ENCODE peak calls at places on chromosomes 7 and 10, in six cellular contexts. N is GM12892, U is HepG2, S is GM12878, V is K562, R is H1. Z is an unnamed sample.

GRCh38 chr7:158094671-158095256 is 492.9 kb downstream of the PTPRN2 start:
- DNase-seq in N (no peak), U (no peak), S (no peak), V (no peak), R (no peak), Z (no peak)

GRCh38 chr10:123997486-123998196 is 95.8 kb downstream of the CHST15 start:
- DNase-seq in N (no peak), U (peak), S (peak), V (no peak), R (no peak), Z (peak)

GRCh38 chr7:82957521-82957920 is 205.2 kb downstream of the PCLO start:
- DNase-seq in N (no peak), U (no peak), S (no peak), V (no peak), R (no peak), Z (no peak)

GRCh38 chr7:152924238-152924637 is 164.7 kb downstream of the ACTR3B start:
- DNase-seq in N (no peak), U (no peak), S (no peak), V (no peak), R (no peak), Z (no peak)

GRCh38 chr10:109863775-109864174 is 59.5 kb downstream of the XPNPEP1 start:
- DNase-seq in N (no peak), U (no peak), S (no peak), V (no peak), R (no peak), Z (no peak)

GRCh38 chr10:3237530-3237929 is 64.9 kb upstream of the PITRM1 start:
- DNase-seq in N (no peak), U (no peak), S (no peak), V (no peak), R (no peak), Z (no peak)

GRCh38 chr7:149790146-149790548 is 16.8 kb upstream of the ZNF467 start:
- DNase-seq in N (no peak), U (no peak), S (no peak), V (peak), R (no peak), Z (peak)

GRCh38 chr7:126570845-126571244 is 681.9 kb downstream of the GRM8 start:
- DNase-seq in N (no peak), U (no peak), S (no peak), V (no peak), R (no peak), Z (no peak)

GRCh38 chr10:73920084-73920483 is 9.2 kb downstream of the PLAU start:
- DNase-seq in N (peak), U (no peak), S (no peak), V (no peak), R (no peak), Z (no peak)

GRCh38 chr10:81081887-81082620 is 544.4 kb downstream of the SH2D4B start:
- DNase-seq in N (no peak), U (no peak), S (no peak), V (no peak), R (no peak), Z (no peak)

GRCh38 chr10:76033457-76034196 is 602.2 kb downstream of the LRMDA start:
- DNase-seq in N (no peak), U (peak), S (peak), V (no peak), R (no peak), Z (no peak)

GRCh38 chr7:154212861-154213260 is 160.7 kb downstream of the DPP6 start:
- DNase-seq in N (no peak), U (no peak), S (no peak), V (no peak), R (no peak), Z (no peak)

GRCh38 chr7:16422917-16423316 is 1.6 kb upstream of the CRPPA start:
- DNase-seq in N (no peak), U (no peak), S (no peak), V (peak), R (no peak), Z (no peak)

GRCh38 chr10:118447478-118447877 is 105.4 kb upstream of the FAM204A start:
- DNase-seq in N (no peak), U (no peak), S (no peak), V (no peak), R (no peak), Z (no peak)

GRCh38 chr7:36633377-36633776 is 90.9 kb downstream of the AOAH start:
- DNase-seq in N (no peak), U (no peak), S (no peak), V (no peak), R (peak), Z (no peak)

GRCh38 chr7:47314728-47315601 is 266.9 kb downstream of the TNS3 start:
- DNase-seq in N (no peak), U (no peak), S (no peak), V (no peak), R (no peak), Z (no peak)

GRCh38 chr10:32943395-32943794 is 14.6 kb downstream of the ITGB1 start:
- DNase-seq in N (no peak), U (no peak), S (no peak), V (no peak), R (no peak), Z (peak)

GRCh38 chr10:66940950-66941349 is 15.1 kb downstream of the LRRTM3 start:
- DNase-seq in N (no peak), U (no peak), S (no peak), V (no peak), R (no peak), Z (no peak)

GRCh38 chr7:80273327-80273726 is 138.7 kb downstream of the GNAI1 start:
- DNase-seq in N (no peak), U (no peak), S (no peak), V (no peak), R (no peak), Z (no peak)

GRCh38 chr7:87599336-87599735 is 1.3 kb downstream of the ABCB1 start:
- DNase-seq in N (peak), U (peak), S (peak), V (no peak), R (no peak), Z (peak)

GRCh38 chr7:32223071-32223650 is 153.0 kb upstream of the PDE1C start:
- DNase-seq in N (no peak), U (no peak), S (no peak), V (no peak), R (no peak), Z (no peak)

GRCh38 chr10:98917828-98918227 is 317.8 kb downstream of the HPSE2 start:
- DNase-seq in N (no peak), U (no peak), S (no peak), V (no peak), R (no peak), Z (no peak)

GRCh38 chr10:73965890-73966768 is 31.8 kb upstream of the VCL start:
- DNase-seq in N (no peak), U (peak), S (no peak), V (no peak), R (peak), Z (no peak)

GRCh38 chr10:71513896-71514295 is 117.2 kb downstream of the CDH23 start:
- DNase-seq in N (no peak), U (no peak), S (no peak), V (no peak), R (no peak), Z (no peak)

GRCh38 chr10:104403625-104404024 is 50.0 kb downstream of the CFAP58 start:
- DNase-seq in N (no peak), U (no peak), S (no peak), V (no peak), R (no peak), Z (no peak)

GRCh38 chr7:104902183-104902582 is 111.8 kb upstream of the KMT2E start:
- DNase-seq in N (no peak), U (no peak), S (no peak), V (no peak), R (no peak), Z (no peak)

GRCh38 chr7:80453699-80454340 is 58.0 kb downstream of the GNAT3 start:
- DNase-seq in N (no peak), U (peak), S (no peak), V (no peak), R (no peak), Z (no peak)

DNA sequence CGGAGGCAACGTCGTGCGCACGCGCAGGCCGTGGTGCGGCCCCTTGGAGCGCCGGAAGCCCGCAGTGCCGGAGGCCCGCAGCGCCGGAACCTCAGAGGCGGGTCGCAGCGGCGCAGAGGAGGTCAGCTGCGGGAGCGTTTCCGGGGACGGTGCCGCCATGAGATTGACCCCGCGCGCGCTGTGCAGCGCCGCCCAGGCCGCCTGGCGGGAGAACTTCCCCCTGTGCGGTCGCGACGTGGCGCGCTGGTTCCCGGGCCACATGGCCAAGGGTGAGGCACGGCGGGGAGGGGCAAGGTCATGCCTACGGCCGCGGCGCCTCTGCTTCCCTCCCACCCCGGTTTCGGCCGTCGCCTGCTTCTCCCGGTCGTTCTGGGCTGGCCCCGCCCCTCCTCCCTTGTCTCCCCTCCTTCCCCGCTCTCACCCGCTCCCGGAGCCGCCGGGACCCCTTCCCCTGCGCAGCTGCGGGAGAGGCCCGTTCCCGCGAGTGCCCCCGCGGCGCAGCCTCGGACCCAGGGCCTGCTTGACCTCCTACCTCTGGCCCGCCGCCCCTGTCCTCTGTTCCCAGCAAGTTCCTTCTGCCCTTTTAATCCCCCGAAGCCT is at the start of gene MTG1:
- DNase-seq in N (peak), U (peak), S (peak), V (peak), R (peak), Z (peak)
- TF ChIP-seq POLR2A in N (peak), U (peak), S (peak), V (peak), R (peak), Z (peak)

GRCh38 chr7:95394370-95394769 is 1.8 kb downstream of the PON3 start:
- DNase-seq in N (no peak), U (no peak), S (no peak), V (no peak), R (no peak), Z (no peak)

GRCh38 chr7:95397381-95397780 is 1.2 kb upstream of the PON3 start:
- DNase-seq in N (no peak), U (no peak), S (no peak), V (no peak), R (no peak), Z (no peak)

GRCh38 chr7:95395755-95396135 is 430 bp downstream of the PON3 start:
- DNase-seq in N (no peak), U (peak), S (no peak), V (no peak), R (no peak), Z (no peak)

GRCh38 chr7:95396136-95397032 is at the start of gene PON3:
- DNase-seq in N (no peak), U (peak), S (no peak), V (peak), R (no peak), Z (no peak)

DNA sequence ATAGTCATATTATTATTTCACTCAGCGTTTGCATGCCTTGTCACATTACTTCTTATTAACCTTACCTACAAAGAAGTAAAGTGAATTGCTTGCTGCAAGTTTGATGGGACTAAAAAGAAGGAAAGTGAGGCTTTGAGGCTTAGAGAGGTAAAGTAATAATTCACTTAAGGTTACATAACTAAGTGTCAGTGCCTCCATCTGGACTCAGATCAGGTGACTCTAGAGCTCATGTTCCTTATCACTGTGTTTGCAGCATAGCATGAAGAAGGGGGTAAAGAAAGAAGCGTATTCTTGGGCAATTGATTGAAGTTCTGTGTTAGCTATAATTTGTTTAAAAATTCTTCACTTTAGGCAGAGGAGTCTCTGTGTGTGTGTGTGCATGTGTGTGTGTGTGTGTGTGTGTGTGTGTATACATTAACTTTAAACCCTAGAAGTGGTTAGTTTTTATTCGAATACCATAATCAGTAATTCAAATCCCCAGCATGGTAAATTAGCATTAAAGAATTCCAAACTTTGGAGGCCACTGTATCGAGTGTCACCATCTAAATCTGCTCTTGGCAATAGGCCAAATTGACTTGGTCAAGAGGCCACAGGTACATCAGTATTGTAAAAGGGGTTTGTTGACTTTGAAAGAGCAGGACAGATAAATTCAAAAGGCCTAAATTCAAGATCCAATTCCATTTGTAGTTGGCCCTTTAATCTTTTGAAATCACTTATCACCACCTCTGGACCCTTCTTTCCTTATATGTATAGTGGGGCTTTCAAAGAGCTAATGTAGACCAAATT is 2.2 kb upstream of the PON3 start:
- DNase-seq in N (no peak), U (peak), S (no peak), V (no peak), R (no peak), Z (no peak)
- TF ChIP-seq TAF1 in N (no peak), U (no peak), S (no peak), V (no peak), R (no peak), Z (no peak)

DNA sequence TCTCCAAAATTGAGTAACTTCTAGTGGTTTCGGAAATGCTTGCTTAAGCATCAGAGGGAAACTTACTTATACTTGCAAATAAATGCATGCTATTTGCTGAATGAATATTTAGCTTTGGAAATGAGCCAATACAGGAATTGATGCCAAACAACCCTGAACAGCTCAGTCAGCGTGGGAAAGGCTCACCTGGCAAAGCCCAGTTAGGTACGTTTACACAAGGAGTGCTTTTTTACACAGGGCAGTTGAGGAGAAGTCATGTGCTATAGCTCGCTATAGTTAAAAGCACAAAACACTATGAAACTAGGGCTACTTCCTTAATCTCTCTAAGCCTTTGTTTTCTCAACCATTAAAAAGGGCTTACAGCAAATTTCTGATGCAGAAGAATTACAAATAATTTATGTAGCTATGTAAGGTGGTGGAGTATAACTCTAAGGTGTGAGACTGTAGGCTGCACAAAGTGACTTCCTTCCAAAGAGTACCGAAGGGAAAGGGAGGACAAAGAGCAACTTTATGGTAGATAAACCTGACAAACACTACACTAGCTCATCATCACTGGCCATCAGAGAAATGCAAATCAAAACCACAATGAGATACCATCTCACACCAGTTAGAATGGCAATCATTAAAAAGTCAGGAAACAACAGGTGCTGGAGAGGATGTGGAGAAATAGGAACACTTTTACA is 498.3 kb downstream of the PHTF2 start:
- DNase-seq in N (no peak), U (no peak), S (no peak), V (no peak), R (no peak), Z (no peak)
- TF ChIP-seq POLR2A in N (no peak), U (no peak), S (no peak), V (no peak), R (no peak), Z (no peak)

GRCh38 chr7:103445228-103446020 is 583 bp downstream of the SLC26A5 start:
- DNase-seq in N (no peak), U (no peak), S (no peak), V (no peak), R (no peak), Z (peak)
- TF ChIP-seq TAF1 in N (no peak), U (no peak), S (no peak), V (no peak), R (no peak), Z (no peak)

DNA sequence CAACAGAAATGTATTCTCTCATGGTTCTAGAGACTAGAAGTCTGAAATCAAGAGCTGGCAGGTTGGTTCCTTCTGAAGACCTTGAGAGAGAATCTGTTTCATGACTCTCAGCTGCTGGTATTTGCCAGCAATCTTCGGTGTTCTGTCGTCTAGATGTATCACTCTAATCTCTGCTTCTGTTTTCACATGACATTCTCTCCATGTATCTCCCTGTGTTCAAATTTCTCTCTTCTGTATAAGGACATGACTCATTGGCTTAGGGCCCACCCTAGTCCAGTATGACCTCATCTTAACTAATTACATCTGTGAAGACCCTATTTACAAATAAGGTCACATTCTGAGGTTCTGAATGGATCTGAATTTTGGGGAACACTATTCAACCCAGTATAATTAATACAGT is 82.3 kb downstream of the ANKRD7 start:
- DNase-seq in N (no peak), U (no peak), S (no peak), V (no peak), R (no peak), Z (no peak)
- TF ChIP-seq POLR2A in N (no peak), U (no peak), S (no peak), V (no peak), R (no peak), Z (no peak)

GRCh38 chr10:121956111-121957061 is 18.6 kb downstream of the NSMCE4A start:
- DNase-seq in N (no peak), U (no peak), S (no peak), V (no peak), R (no peak), Z (no peak)
- TF ChIP-seq TAF1 in N (no peak), U (no peak), S (no peak), V (no peak), R (no peak), Z (no peak)

DNA sequence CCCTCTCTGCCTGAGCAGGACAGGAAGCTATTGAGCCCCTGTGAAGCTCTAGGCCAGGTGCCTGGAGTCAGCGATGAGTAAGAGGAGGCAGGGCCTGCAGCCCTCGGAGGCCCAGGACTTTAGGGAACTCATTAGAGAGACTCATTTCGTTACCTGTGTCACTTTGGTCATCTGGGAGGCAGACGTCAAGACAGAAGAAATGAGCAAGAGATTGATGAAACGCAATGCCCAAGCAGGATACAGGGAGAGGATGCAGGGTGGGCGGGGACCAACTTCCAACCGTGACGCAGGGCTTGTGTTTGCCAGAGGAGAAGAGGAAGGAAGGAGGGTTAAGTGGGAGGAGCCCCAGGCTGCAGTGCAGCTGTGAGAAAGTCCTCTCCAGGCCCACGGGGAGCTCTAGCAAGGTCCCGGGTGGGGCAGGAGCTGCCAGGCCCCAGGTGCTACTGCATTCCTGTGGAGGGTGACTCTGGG is 26.4 kb upstream of the GNA12 start:
- DNase-seq in N (peak), U (no peak), S (no peak), V (no peak), R (no peak), Z (no peak)
- TF ChIP-seq POLR2A in N (no peak), U (no peak), S (no peak), V (no peak), R (no peak), Z (no peak)

GRCh38 chr7:66178258-66178657 is 26.9 kb upstream of the TPST1 start:
- DNase-seq in N (no peak), U (no peak), S (no peak), V (no peak), R (no peak), Z (no peak)

GRCh38 chr7:66183700-66184099 is 21.4 kb upstream of the TPST1 start:
- DNase-seq in N (no peak), U (no peak), S (no peak), V (no peak), R (no peak), Z (no peak)

GRCh38 chr7:66182920-66183319 is 22.2 kb upstream of the TPST1 start:
- DNase-seq in N (no peak), U (peak), S (no peak), V (no peak), R (no peak), Z (no peak)

GRCh38 chr7:66181845-66182244 is 23.3 kb upstream of the TPST1 start:
- DNase-seq in N (no peak), U (no peak), S (no peak), V (no peak), R (no peak), Z (no peak)

DNA sequence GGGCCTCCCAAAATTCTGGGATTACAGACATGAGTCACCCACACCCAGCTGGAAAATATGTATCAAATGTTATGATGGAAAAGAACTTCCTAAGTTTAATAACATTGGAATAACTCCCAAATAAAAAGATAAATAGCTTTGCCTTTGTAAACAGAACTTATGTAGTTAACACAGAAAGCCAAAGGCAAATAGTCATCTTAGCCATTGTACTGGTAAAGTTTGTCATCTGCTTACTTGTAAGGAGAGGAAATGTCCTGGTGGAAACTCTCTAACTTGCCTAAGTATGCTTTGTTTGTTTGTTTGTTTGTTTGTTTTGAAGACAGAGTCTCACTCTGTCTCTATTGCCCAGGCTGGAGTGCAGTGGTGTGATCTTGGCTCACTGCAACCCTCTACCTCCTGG is 23.8 kb upstream of the TPST1 start:
- DNase-seq in N (no peak), U (no peak), S (no peak), V (no peak), R (no peak), Z (no peak)
- TF ChIP-seq TAF1 in N (no peak), U (no peak), S (no peak), V (no peak), R (no peak), Z (no peak)